ENCODE peak calls at places on chromosomes 7 and 10, in four cellular contexts. One of them, this sample, is unnamed.

GRCh38 chr10:93462881-93463280 is 19.3 kb downstream of the MYOF start:
- DNase-seq in ovary: no peak
- DNase-seq in brain microvascular endothelial cell: peak; percentile 40
- DNase-seq in SJSA1: no peak
- DNase-seq in this sample: no peak

GRCh38 chr7:44284216-44284615 is 41.2 kb downstream of the CAMK2B start:
- DNase-seq in ovary: peak; percentile 13
- DNase-seq in brain microvascular endothelial cell: no peak
- DNase-seq in SJSA1: peak; percentile 36
- DNase-seq in this sample: peak; percentile 10

GRCh38 chr10:101781655-101781983 is 1.6 kb downstream of the NPM3 start:
- DNase-seq in ovary: no peak
- DNase-seq in brain microvascular endothelial cell: no peak
- DNase-seq in SJSA1: no peak
- DNase-seq in this sample: no peak

GRCh38 chr7:27142562-27143021 is 889 bp downstream of the HOXA5 start:
- DNase-seq in ovary: no peak
- DNase-seq in brain microvascular endothelial cell: no peak
- DNase-seq in SJSA1: no peak
- DNase-seq in this sample: no peak

GRCh38 chr7:98133621-98134266 is 27.1 kb downstream of the LMTK2 start:
- DNase-seq in ovary: no peak
- DNase-seq in brain microvascular endothelial cell: no peak
- DNase-seq in SJSA1: no peak
- DNase-seq in this sample: no peak

GRCh38 chr7:101453617-101454016 is 90.9 kb downstream of the COL26A1 start:
- DNase-seq in ovary: no peak
- DNase-seq in brain microvascular endothelial cell: no peak
- DNase-seq in SJSA1: no peak
- DNase-seq in this sample: no peak

GRCh38 chr7:41702635-41703371 is at the start of gene INHBA:
- DNase-seq in ovary: no peak
- DNase-seq in brain microvascular endothelial cell: peak; percentile 97
- DNase-seq in SJSA1: no peak
- DNase-seq in this sample: no peak

GRCh38 chr10:129768437-129769355 is 195.4 kb downstream of the EBF3 start:
- DNase-seq in ovary: no peak
- DNase-seq in brain microvascular endothelial cell: no peak
- DNase-seq in SJSA1: peak; percentile 36
- DNase-seq in this sample: no peak

GRCh38 chr7:117689421-117689820 is 183.8 kb downstream of the CTTNBP2 start:
- DNase-seq in ovary: no peak
- DNase-seq in brain microvascular endothelial cell: no peak
- DNase-seq in SJSA1: no peak
- DNase-seq in this sample: no peak

GRCh38 chr10:3192856-3193635 is 20.5 kb upstream of the PITRM1 start:
- DNase-seq in ovary: peak; percentile 47
- DNase-seq in brain microvascular endothelial cell: peak; percentile 52
- DNase-seq in SJSA1: peak; percentile 81
- DNase-seq in this sample: no peak

GRCh38 chr7:32108651-32109050 is 38.4 kb upstream of the PDE1C start:
- DNase-seq in ovary: no peak
- DNase-seq in brain microvascular endothelial cell: no peak
- DNase-seq in SJSA1: no peak
- DNase-seq in this sample: no peak

GRCh38 chr10:76278811-76279460 is 847.5 kb downstream of the LRMDA start:
- DNase-seq in ovary: no peak
- DNase-seq in brain microvascular endothelial cell: no peak
- DNase-seq in SJSA1: no peak
- DNase-seq in this sample: no peak

GRCh38 chr7:100693312-100694195 is 496 bp downstream of the GIGYF1 start:
- DNase-seq in ovary: peak; percentile 45
- DNase-seq in brain microvascular endothelial cell: no peak
- DNase-seq in SJSA1: peak; percentile 43
- DNase-seq in this sample: no peak

GRCh38 chr7:94511763-94512162 is 2.2 kb downstream of the CASD1 start:
- DNase-seq in ovary: no peak
- DNase-seq in brain microvascular endothelial cell: peak; percentile 3
- DNase-seq in SJSA1: no peak
- DNase-seq in this sample: no peak

GRCh38 chr7:19317461-19317860 is 172.2 kb upstream of the FERD3L start:
- DNase-seq in ovary: no peak
- DNase-seq in brain microvascular endothelial cell: no peak
- DNase-seq in SJSA1: no peak
- DNase-seq in this sample: no peak

GRCh38 chr7:24337180-24337579 is 53.2 kb downstream of the NPY start:
- DNase-seq in ovary: no peak
- DNase-seq in brain microvascular endothelial cell: no peak
- DNase-seq in SJSA1: no peak
- DNase-seq in this sample: no peak

GRCh38 chr10:104309980-104310978 is 28.0 kb downstream of the ITPRIP start:
- DNase-seq in ovary: peak; percentile 76
- DNase-seq in brain microvascular endothelial cell: peak; percentile 80
- DNase-seq in SJSA1: no peak
- DNase-seq in this sample: peak; percentile 79

GRCh38 chr10:104308439-104308903 is 29.8 kb downstream of the ITPRIP start:
- DNase-seq in ovary: no peak
- DNase-seq in brain microvascular endothelial cell: no peak
- DNase-seq in SJSA1: no peak
- DNase-seq in this sample: no peak

GRCh38 chr10:104307576-104308438 is 30.5 kb downstream of the ITPRIP start:
- DNase-seq in ovary: no peak
- DNase-seq in brain microvascular endothelial cell: peak; percentile 28
- DNase-seq in SJSA1: no peak
- DNase-seq in this sample: no peak

GRCh38 chr10:104314591-104315485 is 23.4 kb downstream of the ITPRIP start:
- DNase-seq in ovary: no peak
- DNase-seq in brain microvascular endothelial cell: no peak
- DNase-seq in SJSA1: no peak
- DNase-seq in this sample: no peak

GRCh38 chr10:104311184-104311720 is 27.0 kb downstream of the ITPRIP start:
- DNase-seq in ovary: no peak
- DNase-seq in brain microvascular endothelial cell: no peak
- DNase-seq in SJSA1: no peak
- DNase-seq in this sample: no peak
- H3K36me3 ChIP-seq in ovary: no peaks in the 10 kb centered on the region
- H3K36me3 ChIP-seq in brain microvascular endothelial cell: peaks cover 78% of the 10 kb centered on the region
- H3K36me3 ChIP-seq in SJSA1: peaks cover 67% of the 10 kb centered on the region
- H3K36me3 ChIP-seq in this sample: peaks cover 44% of the 10 kb centered on the region

DNA sequence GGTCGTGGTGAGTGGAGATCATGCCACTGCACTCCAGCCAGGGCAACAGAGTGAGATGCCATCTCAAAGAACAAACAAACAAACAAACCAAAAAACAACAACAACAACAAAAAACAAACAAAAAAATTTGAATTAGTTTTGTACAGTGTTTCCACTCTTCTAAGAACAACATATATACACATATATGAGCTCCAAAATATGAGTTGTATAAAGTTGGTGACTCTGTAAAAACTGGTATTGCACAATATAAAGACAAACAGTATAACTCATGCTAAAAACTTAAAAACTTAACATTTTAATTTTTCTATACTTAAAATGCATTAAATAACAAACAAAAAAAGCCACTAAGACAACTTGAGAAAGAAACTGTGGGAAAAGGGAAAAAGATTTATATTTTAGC is 46.0 kb downstream of the AKR1B15 start:
- DNase-seq in ovary: no peak
- DNase-seq in brain microvascular endothelial cell: no peak
- DNase-seq in SJSA1: no peak
- DNase-seq in this sample: no peak
- H3K27ac ChIP-seq in ovary: no peak overlapping the region
- H3K27ac ChIP-seq in brain microvascular endothelial cell: no peak overlapping the region
- H3K27ac ChIP-seq in SJSA1: peak overlapping the region; percentile 77
- H3K27ac ChIP-seq in this sample: peak overlapping the region; percentile 89

GRCh38 chr7:80078159-80078731 is 56.4 kb upstream of the GNAI1 start:
- DNase-seq in ovary: no peak
- DNase-seq in brain microvascular endothelial cell: peak; percentile 12
- DNase-seq in SJSA1: no peak
- DNase-seq in this sample: no peak
- H3K4me3 ChIP-seq in ovary: peak overlapping the region; percentile 18
- H3K4me3 ChIP-seq in brain microvascular endothelial cell: no peak overlapping the region
- H3K4me3 ChIP-seq in SJSA1: peak overlapping the region; percentile 11
- H3K4me3 ChIP-seq in this sample: peak overlapping the region; percentile 49

GRCh38 chr10:24603333-24603732 is 120.4 kb downstream of the ARHGAP21 start:
- DNase-seq in ovary: no peak
- DNase-seq in brain microvascular endothelial cell: peak; percentile 48
- DNase-seq in SJSA1: peak; percentile 51
- DNase-seq in this sample: no peak
- H3K36me3 ChIP-seq in ovary: no peaks in the 10 kb centered on the region
- H3K36me3 ChIP-seq in brain microvascular endothelial cell: peaks cover 27% of the 10 kb centered on the region
- H3K36me3 ChIP-seq in SJSA1: peaks cover 55% of the 10 kb centered on the region
- H3K36me3 ChIP-seq in this sample: peaks cover 77% of the 10 kb centered on the region

GRCh38 chr7:128774029-128774689 is 1.4 kb downstream of the OPN1SW start:
- DNase-seq in ovary: no peak
- DNase-seq in brain microvascular endothelial cell: no peak
- DNase-seq in SJSA1: no peak
- DNase-seq in this sample: no peak
- H3K27ac ChIP-seq in ovary: no peak overlapping the region
- H3K27ac ChIP-seq in brain microvascular endothelial cell: no peak overlapping the region
- H3K27ac ChIP-seq in SJSA1: no peak overlapping the region
- H3K27ac ChIP-seq in this sample: no peak overlapping the region

GRCh38 chr7:30983914-30984247 is 20.1 kb downstream of the GHRHR start:
- DNase-seq in ovary: no peak
- DNase-seq in brain microvascular endothelial cell: no peak
- DNase-seq in SJSA1: no peak
- DNase-seq in this sample: no peak
- H3K4me3 ChIP-seq in ovary: no peak overlapping the region
- H3K4me3 ChIP-seq in brain microvascular endothelial cell: no peak overlapping the region
- H3K4me3 ChIP-seq in SJSA1: no peak overlapping the region
- H3K4me3 ChIP-seq in this sample: peak overlapping the region; percentile 15

DNA sequence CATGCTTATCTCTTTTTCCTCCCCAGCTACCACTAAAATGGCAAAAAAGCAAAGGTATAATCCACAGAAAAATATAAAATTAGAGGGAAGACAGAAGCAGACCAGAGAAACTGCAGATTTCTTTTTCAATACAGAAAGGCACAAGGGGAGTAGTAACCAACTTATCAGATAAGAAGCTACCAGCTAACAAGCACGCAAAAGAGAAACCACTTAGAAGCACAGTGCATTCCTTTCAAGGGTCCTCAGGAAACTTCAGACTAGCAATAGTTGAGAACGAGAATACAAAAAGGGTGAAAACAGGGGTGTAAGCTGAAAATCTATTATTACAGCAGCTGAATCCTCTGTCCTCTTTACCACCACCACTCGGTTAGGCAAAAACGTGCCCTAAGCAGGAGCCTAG is 9.9 kb upstream of the OR2A5 start:
- DNase-seq in ovary: no peak
- DNase-seq in brain microvascular endothelial cell: no peak
- DNase-seq in SJSA1: no peak
- DNase-seq in this sample: no peak
- H3K36me3 ChIP-seq in ovary: no peaks in the 10 kb centered on the region
- H3K36me3 ChIP-seq in brain microvascular endothelial cell: no peaks in the 10 kb centered on the region
- H3K36me3 ChIP-seq in SJSA1: no peaks in the 10 kb centered on the region
- H3K36me3 ChIP-seq in this sample: no peaks in the 10 kb centered on the region

GRCh38 chr7:134789967-134790685 is 10.7 kb downstream of the CALD1 start:
- DNase-seq in ovary: no peak
- DNase-seq in brain microvascular endothelial cell: peak; percentile 63
- DNase-seq in SJSA1: no peak
- DNase-seq in this sample: no peak
- H3K27ac ChIP-seq in ovary: peak overlapping the region; percentile 41
- H3K27ac ChIP-seq in brain microvascular endothelial cell: peak overlapping the region; percentile 63
- H3K27ac ChIP-seq in SJSA1: peak overlapping the region; percentile 27
- H3K27ac ChIP-seq in this sample: peak overlapping the region; percentile 89

GRCh38 chr7:30502470-30503251 is 2.0 kb downstream of the GGCT start:
- DNase-seq in ovary: no peak
- DNase-seq in brain microvascular endothelial cell: no peak
- DNase-seq in SJSA1: no peak
- DNase-seq in this sample: no peak

GRCh38 chr7:30505174-30505697 is 607 bp upstream of the GGCT start:
- DNase-seq in ovary: no peak
- DNase-seq in brain microvascular endothelial cell: no peak
- DNase-seq in SJSA1: no peak
- DNase-seq in this sample: no peak

GRCh38 chr7:30501264-30501663 is 3.4 kb downstream of the GGCT start:
- DNase-seq in ovary: no peak
- DNase-seq in brain microvascular endothelial cell: no peak
- DNase-seq in SJSA1: no peak
- DNase-seq in this sample: no peak

GRCh38 chr7:30504347-30505173 is at the start of gene GGCT:
- DNase-seq in ovary: peak; percentile 99
- DNase-seq in brain microvascular endothelial cell: peak; percentile 99
- DNase-seq in SJSA1: peak; percentile 98
- DNase-seq in this sample: peak; percentile 99

GRCh38 chr7:30503273-30504212 is 1.1 kb downstream of the GGCT start:
- DNase-seq in ovary: no peak
- DNase-seq in brain microvascular endothelial cell: no peak
- DNase-seq in SJSA1: no peak
- DNase-seq in this sample: no peak
- H3K4me3 ChIP-seq in ovary: peak overlapping the region; percentile 94
- H3K4me3 ChIP-seq in brain microvascular endothelial cell: peak overlapping the region; percentile 97
- H3K4me3 ChIP-seq in SJSA1: peak overlapping the region; percentile 70
- H3K4me3 ChIP-seq in this sample: peak overlapping the region; percentile 80